ENCODE peak calls at places on chromosome 1, in nine cellular contexts. R, L, M, U, B, A, O, S and J are unnamed samples. For H3K4me1, the result is how much of the 10 kb centered on the place peaks cover.

GRCh38 chr1:154608522-154609294 is 722 bp upstream of the ADAR start:
- DNase-seq in R (peak), L (peak), M (no peak), U (peak), B (no peak), A (peak), O (peak), S (peak), J (peak)

GRCh38 chr1:14363191-14363590 is 235.3 kb upstream of the KAZN start:
- DNase-seq in R (peak), L (no peak), M (no peak), U (peak), B (no peak), A (no peak), O (no peak), S (no peak), J (no peak)

GRCh38 chr1:13820456-13820855 is 120.5 kb downstream of the PRDM2 start:
- DNase-seq in R (no peak), L (no peak), M (no peak), U (no peak), B (no peak), A (no peak), O (no peak), S (no peak), J (no peak)

GRCh38 chr1:198932351-198932991 is 293.6 kb downstream of the PTPRC start:
- DNase-seq in R (peak), L (no peak), M (no peak), U (no peak), B (no peak), A (no peak), O (no peak), S (no peak), J (peak)

GRCh38 chr1:234893725-234894630 is 234.7 kb downstream of the TOMM20 start:
- DNase-seq in R (peak), L (peak), M (no peak), U (peak), B (no peak), A (no peak), O (peak), S (no peak), J (peak)

GRCh38 chr1:231216515-231216914 is 24.5 kb upstream of the GNPAT start:
- DNase-seq in R (no peak), L (no peak), M (no peak), U (peak), B (no peak), A (no peak), O (peak), S (no peak), J (peak)

GRCh38 chr1:231937013-231937754 is 310.6 kb downstream of the DISC1 start:
- DNase-seq in R (no peak), L (peak), M (no peak), U (no peak), B (peak), A (no peak), O (no peak), S (peak), J (no peak)

GRCh38 chr1:203996126-203996525 is 76.8 kb upstream of the SOX13 start:
- DNase-seq in R (no peak), L (peak), M (no peak), U (no peak), B (no peak), A (no peak), O (no peak), S (no peak), J (no peak)

GRCh38 chr1:31216016-31216415 is 23.7 kb downstream of the NKAIN1 start:
- DNase-seq in R (peak), L (no peak), M (peak), U (no peak), B (no peak), A (no peak), O (peak), S (no peak), J (peak)

GRCh38 chr1:200029035-200029623 is 1.6 kb downstream of the NR5A2 start:
- DNase-seq in R (no peak), L (no peak), M (no peak), U (peak), B (no peak), A (no peak), O (peak), S (no peak), J (no peak)

GRCh38 chr1:171126504-171126903 is 35.8 kb downstream of the FMO3 start:
- DNase-seq in R (no peak), L (no peak), M (peak), U (no peak), B (no peak), A (no peak), O (peak), S (peak), J (peak)

GRCh38 chr1:8477199-8477982 is 159.5 kb downstream of the SLC45A1 start:
- DNase-seq in R (peak), L (no peak), M (no peak), U (no peak), B (no peak), A (no peak), O (no peak), S (no peak), J (no peak)

GRCh38 chr1:24705260-24706073 is 39.8 kb upstream of the CLIC4 start:
- DNase-seq in R (peak), L (peak), M (peak), U (peak), B (peak), A (no peak), O (peak), S (peak), J (no peak)

GRCh38 chr1:165851034-165851658 is 23.7 kb downstream of the UCK2 start:
- DNase-seq in R (peak), L (no peak), M (no peak), U (peak), B (no peak), A (no peak), O (no peak), S (no peak), J (peak)

GRCh38 chr1:161191971-161192370 is 6.9 kb downstream of the ADAMTS4 start:
- DNase-seq in R (no peak), L (no peak), M (no peak), U (no peak), B (no peak), A (no peak), O (no peak), S (no peak), J (no peak)

GRCh38 chr1:97412737-97413136 is 508.1 kb downstream of the DPYD start:
- DNase-seq in R (no peak), L (no peak), M (no peak), U (peak), B (no peak), A (no peak), O (no peak), S (no peak), J (peak)

GRCh38 chr1:170864238-170864637 is 71.1 kb upstream of the MROH9 start:
- DNase-seq in R (peak), L (no peak), M (no peak), U (no peak), B (no peak), A (no peak), O (no peak), S (peak), J (no peak)

GRCh38 chr1:76254165-76255043 is 179.9 kb downstream of the ST6GALNAC3 start:
- DNase-seq in R (peak), L (no peak), M (peak), U (no peak), B (no peak), A (no peak), O (no peak), S (no peak), J (no peak)

GRCh38 chr1:173478099-173478555 is 992 bp downstream of the PRDX6 start:
- DNase-seq in R (peak), L (peak), M (peak), U (peak), B (peak), A (no peak), O (peak), S (peak), J (peak)

GRCh38 chr1:205770618-205771017 is 4.7 kb downstream of the RAB29 start:
- DNase-seq in R (no peak), L (no peak), M (no peak), U (no peak), B (no peak), A (no peak), O (no peak), S (no peak), J (no peak)

GRCh38 chr1:158112994-158113758 is 67.5 kb upstream of the CD1D start:
- DNase-seq in R (no peak), L (no peak), M (no peak), U (peak), B (no peak), A (peak), O (no peak), S (no peak), J (no peak)

DNA sequence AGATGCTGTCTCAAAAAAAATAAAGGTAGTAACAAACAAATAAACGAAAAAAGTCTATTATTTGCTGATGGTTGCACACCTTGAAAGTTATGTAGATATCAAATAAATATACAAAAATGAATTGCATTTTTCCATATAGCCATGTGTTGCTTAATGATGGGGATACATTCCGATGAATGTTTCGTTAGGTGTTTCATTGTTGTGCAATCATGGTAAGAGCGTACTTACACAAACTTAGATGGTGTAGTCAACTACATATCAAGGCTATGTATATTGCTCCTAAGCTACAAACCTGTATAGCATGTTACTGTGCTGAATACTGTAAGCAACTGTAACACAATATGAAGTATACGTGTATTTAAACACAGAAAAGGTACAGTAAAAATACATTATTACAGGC is 34.4 kb downstream of the AHCTF1 start:
- DNase-seq in R (no peak), L (no peak), M (no peak), U (no peak), B (no peak), A (no peak), O (no peak), S (no peak), J (no peak)
- H3K27ac ChIP-seq in R (no peak), L (no peak), M (no peak), U (no peak), B (no peak), A (no peak), O (no peak), S (no peak), J (no peak)

DNA sequence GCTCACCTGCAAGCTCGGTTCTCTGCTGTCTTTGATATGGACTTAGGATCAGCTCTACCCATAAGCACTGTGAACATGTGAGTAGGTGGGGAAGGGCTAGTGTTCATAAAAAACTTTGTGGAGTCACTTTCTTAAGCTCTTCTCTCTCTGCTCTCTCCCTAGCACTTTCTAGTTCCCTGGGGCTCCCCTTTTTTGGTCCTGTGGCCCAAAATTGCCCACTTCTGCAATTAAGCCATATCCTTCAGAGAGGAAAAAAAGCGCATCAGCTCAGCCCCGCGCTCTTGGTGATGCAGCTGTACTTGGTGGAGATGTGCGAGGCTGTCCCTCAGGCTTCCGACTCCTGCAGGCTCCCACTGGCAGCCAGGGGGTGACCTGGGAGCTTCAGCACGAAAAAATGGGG is 23.4 kb downstream of the CCSAP start:
- DNase-seq in R (no peak), L (no peak), M (no peak), U (no peak), B (no peak), A (no peak), O (no peak), S (no peak), J (no peak)
- TF ChIP-seq CTCF in R (no peak), L (no peak), M (no peak), U (no peak), B (no peak), A (no peak), O (no peak), S (no peak), J (no peak)

DNA sequence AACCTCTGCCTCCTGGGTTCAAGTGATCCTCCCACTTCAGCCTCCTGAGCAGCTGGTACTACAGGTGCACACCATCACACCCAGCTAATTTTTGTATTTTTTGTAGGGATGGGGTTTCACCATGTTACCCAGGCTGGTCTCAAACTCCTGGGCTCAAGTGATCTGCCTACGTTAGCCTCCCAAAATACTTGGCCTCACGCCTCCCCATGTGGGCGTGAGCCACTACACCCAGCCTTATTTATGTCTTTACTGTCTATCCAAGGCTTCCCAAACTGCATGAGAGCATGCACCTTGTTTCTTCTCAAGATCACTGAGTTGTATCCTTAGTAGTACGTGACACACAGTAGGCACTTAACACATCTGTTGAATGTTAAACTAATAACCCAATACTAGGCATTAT is 14.3 kb downstream of the WASF2 start:
- DNase-seq in R (no peak), L (no peak), M (no peak), U (no peak), B (no peak), A (no peak), O (no peak), S (no peak), J (no peak)
- H3K4me1 ChIP-seq in R (under half), L (under half), M (under half), U (under half), B (half or more), A (under half), O (under half), S (half or more), J (under half)

GRCh38 chr1:12172042-12172851 is 5.5 kb downstream of the TNFRSF1B start:
- DNase-seq in R (no peak), L (no peak), M (no peak), U (peak), B (no peak), A (peak), O (no peak), S (no peak), J (no peak)

GRCh38 chr1:12172959-12173358 is 6.2 kb downstream of the TNFRSF1B start:
- DNase-seq in R (no peak), L (no peak), M (no peak), U (peak), B (no peak), A (no peak), O (no peak), S (no peak), J (no peak)

GRCh38 chr1:12170263-12170671 is 3.5 kb downstream of the TNFRSF1B start:
- DNase-seq in R (no peak), L (no peak), M (no peak), U (peak), B (no peak), A (no peak), O (peak), S (no peak), J (no peak)

GRCh38 chr1:12169442-12170135 is 2.8 kb downstream of the TNFRSF1B start:
- DNase-seq in R (no peak), L (no peak), M (no peak), U (peak), B (no peak), A (no peak), O (no peak), S (no peak), J (no peak)

DNA sequence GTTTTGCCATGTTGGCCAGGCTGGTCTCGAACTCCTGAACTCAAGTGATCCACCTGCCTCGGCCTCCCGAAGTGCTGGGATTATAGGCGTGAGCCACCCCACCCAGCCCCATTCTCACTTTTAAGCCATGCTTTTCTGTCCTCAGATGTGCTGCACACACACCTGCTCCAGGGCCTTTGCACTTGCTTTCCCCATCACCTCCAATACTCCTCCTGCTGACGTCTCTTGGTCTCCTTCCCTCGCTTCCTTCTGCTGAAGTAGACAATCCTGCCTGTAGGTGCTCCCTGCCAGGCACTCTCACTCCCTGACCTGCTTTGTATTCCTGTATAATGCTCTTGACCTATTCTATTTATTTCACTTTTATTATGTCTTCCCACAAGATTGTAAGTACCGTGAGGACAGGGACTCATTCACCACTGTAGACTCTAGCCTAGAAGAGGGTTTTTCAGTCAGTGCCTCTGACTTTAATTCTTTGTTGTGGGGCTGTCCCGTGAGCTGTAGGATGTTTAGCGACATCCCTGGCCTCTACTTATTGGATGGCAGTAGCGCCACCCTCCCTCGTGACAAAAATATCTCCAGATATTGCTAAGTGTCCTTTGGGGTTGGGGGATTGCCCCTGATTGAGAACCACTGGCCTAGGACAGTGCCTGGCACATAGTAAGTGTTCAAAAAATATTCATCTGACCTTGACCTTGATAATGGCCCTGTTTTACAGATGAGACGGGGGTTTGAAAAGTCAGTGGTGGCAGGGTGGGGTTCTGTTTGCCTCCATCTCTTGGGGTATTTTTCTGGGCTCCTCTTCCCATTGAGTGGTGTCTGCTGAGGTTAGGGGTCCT is 4.6 kb downstream of the TNFRSF1B start:
- DNase-seq in R (no peak), L (no peak), M (no peak), U (peak), B (no peak), A (no peak), O (no peak), S (no peak), J (no peak)
- H3K27ac ChIP-seq in R (no peak), L (no peak), M (no peak), U (no peak), B (peak), A (peak), O (peak), S (no peak), J (no peak)

DNA sequence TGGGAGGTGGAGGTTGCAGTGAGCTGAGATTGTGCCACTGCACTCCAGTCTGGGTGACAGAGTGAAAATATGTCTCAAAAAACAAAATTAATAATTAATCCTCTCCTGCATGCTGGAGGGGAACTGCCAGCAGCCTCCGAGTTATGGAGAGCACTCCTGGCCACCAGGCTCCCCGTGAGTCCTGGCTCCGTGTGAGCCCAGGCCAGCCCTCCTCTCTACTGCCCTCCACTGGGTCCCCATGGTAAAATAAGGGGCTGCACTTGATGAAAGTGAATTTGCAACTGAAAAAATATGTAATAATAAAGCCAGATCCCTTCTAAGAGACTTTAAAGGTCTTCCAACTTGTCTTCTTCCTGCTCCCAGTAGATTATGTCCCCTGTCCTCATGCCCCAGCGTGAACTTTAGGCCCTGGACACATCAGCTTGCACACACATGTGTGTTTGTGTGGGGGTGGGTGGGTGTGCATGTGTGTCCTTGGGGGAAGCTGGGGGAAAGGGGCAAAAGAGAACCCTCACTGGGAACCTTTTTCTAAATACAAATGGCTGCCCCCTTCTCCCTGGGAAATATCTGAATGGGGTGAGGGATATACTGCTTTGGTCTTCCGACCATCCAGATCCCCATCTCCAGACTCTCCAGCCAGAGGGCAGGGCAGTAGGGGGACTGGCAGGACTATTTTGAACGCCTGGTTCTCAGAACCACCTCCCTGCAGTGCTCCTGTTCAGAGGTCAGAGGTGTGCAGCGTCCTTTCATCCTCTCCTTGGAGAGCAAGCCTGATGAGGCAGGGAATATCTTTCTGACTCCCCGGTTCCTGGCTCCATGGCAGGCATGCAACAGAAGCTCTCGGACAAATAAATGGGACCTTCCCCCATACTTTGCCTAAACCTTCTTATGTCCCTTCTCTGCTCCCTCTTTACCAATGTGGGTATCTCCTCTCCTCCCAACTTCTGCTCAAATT is 26.2 kb downstream of the NEK2 start:
- DNase-seq in R (no peak), L (peak), M (no peak), U (no peak), B (peak), A (no peak), O (peak), S (peak), J (no peak)
- TF ChIP-seq CTCF in R (no peak), L (peak), M (peak), U (peak), B (peak), A (peak), O (no peak), S (peak), J (no peak)